ENCODE peak calls at places on chromosomes 13 and 19, in ten cellular contexts. One of them, this sample, is unnamed.

GRCh38 chr13:52842440-52842839 is 6.0 kb downstream of the PCDH8 start:
- DNase-seq in OCI-LY7: no peak
- DNase-seq in IMR-90: no peak
- DNase-seq in foreskin keratinocyte: no peak
- DNase-seq in AG04450: no peak
- DNase-seq in H1: no peak
- DNase-seq in fibroblast of the aortic adventitia: no peak
- DNase-seq in pancreas: no peak
- DNase-seq in cardiac fibroblast: no peak
- DNase-seq in psoas muscle: no peak
- DNase-seq in this sample: no peak

GRCh38 chr13:44365008-44365407 is 8.6 kb upstream of the SERP2 start:
- DNase-seq in fibroblast of the aortic adventitia: no peak
- DNase-seq in IMR-90: peak
- DNase-seq in foreskin keratinocyte: peak
- DNase-seq in pancreas: no peak
- DNase-seq in OCI-LY7: no peak
- DNase-seq in AG04450: peak
- DNase-seq in cardiac fibroblast: no peak
- DNase-seq in psoas muscle: no peak
- DNase-seq in H1: no peak
- DNase-seq in this sample: no peak

GRCh38 chr19:46596008-46596407 is 5.1 kb upstream of the CALM3 start:
- DNase-seq in pancreas: no peak
- DNase-seq in OCI-LY7: no peak
- DNase-seq in AG04450: no peak
- DNase-seq in psoas muscle: no peak
- DNase-seq in foreskin keratinocyte: no peak
- DNase-seq in cardiac fibroblast: no peak
- DNase-seq in H1: no peak
- DNase-seq in fibroblast of the aortic adventitia: no peak
- DNase-seq in IMR-90: no peak
- DNase-seq in this sample: no peak

GRCh38 chr19:17282488-17283256 is 971 bp downstream of the ANKLE1 start:
- DNase-seq in OCI-LY7: peak
- DNase-seq in IMR-90: peak
- DNase-seq in psoas muscle: peak
- DNase-seq in fibroblast of the aortic adventitia: peak
- DNase-seq in foreskin keratinocyte: peak
- DNase-seq in cardiac fibroblast: peak
- DNase-seq in pancreas: peak
- DNase-seq in AG04450: no peak
- DNase-seq in H1: peak
- DNase-seq in this sample: peak

GRCh38 chr13:31227063-31227462 is 27.3 kb downstream of the B3GLCT start:
- DNase-seq in cardiac fibroblast: no peak
- DNase-seq in psoas muscle: no peak
- DNase-seq in foreskin keratinocyte: no peak
- DNase-seq in OCI-LY7: no peak
- DNase-seq in fibroblast of the aortic adventitia: no peak
- DNase-seq in AG04450: no peak
- DNase-seq in pancreas: no peak
- DNase-seq in IMR-90: peak
- DNase-seq in H1: no peak
- DNase-seq in this sample: no peak

GRCh38 chr13:91647361-91647970 is 249.0 kb downstream of the GPC5 start:
- DNase-seq in foreskin keratinocyte: peak
- DNase-seq in IMR-90: peak
- DNase-seq in cardiac fibroblast: peak
- DNase-seq in fibroblast of the aortic adventitia: peak
- DNase-seq in AG04450: no peak
- DNase-seq in OCI-LY7: peak
- DNase-seq in psoas muscle: no peak
- DNase-seq in pancreas: no peak
- DNase-seq in H1: peak
- DNase-seq in this sample: peak

GRCh38 chr19:13794388-13794751 is 873 bp upstream of the ZSWIM4 start:
- DNase-seq in cardiac fibroblast: peak
- DNase-seq in H1: no peak
- DNase-seq in AG04450: peak
- DNase-seq in fibroblast of the aortic adventitia: peak
- DNase-seq in foreskin keratinocyte: peak
- DNase-seq in psoas muscle: peak
- DNase-seq in OCI-LY7: no peak
- DNase-seq in IMR-90: peak
- DNase-seq in pancreas: peak
- DNase-seq in this sample: no peak

GRCh38 chr19:55362174-55362989 is 678 bp downstream of the GARIN5B start:
- DNase-seq in H1: no peak
- DNase-seq in pancreas: no peak
- DNase-seq in foreskin keratinocyte: no peak
- DNase-seq in psoas muscle: no peak
- DNase-seq in AG04450: no peak
- DNase-seq in OCI-LY7: no peak
- DNase-seq in IMR-90: no peak
- DNase-seq in fibroblast of the aortic adventitia: no peak
- DNase-seq in cardiac fibroblast: no peak
- DNase-seq in this sample: no peak

GRCh38 chr19:45527731-45528130 is 20.5 kb downstream of the VASP start:
- DNase-seq in cardiac fibroblast: no peak
- DNase-seq in fibroblast of the aortic adventitia: no peak
- DNase-seq in IMR-90: no peak
- DNase-seq in psoas muscle: no peak
- DNase-seq in AG04450: no peak
- DNase-seq in foreskin keratinocyte: no peak
- DNase-seq in H1: no peak
- DNase-seq in OCI-LY7: no peak
- DNase-seq in pancreas: no peak
- DNase-seq in this sample: no peak

GRCh38 chr13:26993780-26994179 is 177.8 kb downstream of the USP12 start:
- DNase-seq in cardiac fibroblast: no peak
- DNase-seq in psoas muscle: no peak
- DNase-seq in AG04450: no peak
- DNase-seq in fibroblast of the aortic adventitia: no peak
- DNase-seq in OCI-LY7: no peak
- DNase-seq in foreskin keratinocyte: no peak
- DNase-seq in IMR-90: no peak
- DNase-seq in H1: no peak
- DNase-seq in pancreas: no peak
- DNase-seq in this sample: no peak

GRCh38 chr13:110380359-110381028 is 73.4 kb downstream of the COL4A2 start:
- DNase-seq in pancreas: no peak
- DNase-seq in OCI-LY7: no peak
- DNase-seq in fibroblast of the aortic adventitia: peak
- DNase-seq in IMR-90: peak
- DNase-seq in AG04450: no peak
- DNase-seq in psoas muscle: no peak
- DNase-seq in foreskin keratinocyte: no peak
- DNase-seq in H1: no peak
- DNase-seq in cardiac fibroblast: peak
- DNase-seq in this sample: no peak

GRCh38 chr13:85565652-85566051 is 233.6 kb downstream of the SLITRK6 start:
- DNase-seq in cardiac fibroblast: no peak
- DNase-seq in fibroblast of the aortic adventitia: no peak
- DNase-seq in IMR-90: peak
- DNase-seq in AG04450: no peak
- DNase-seq in psoas muscle: no peak
- DNase-seq in H1: no peak
- DNase-seq in OCI-LY7: no peak
- DNase-seq in pancreas: no peak
- DNase-seq in foreskin keratinocyte: no peak
- DNase-seq in this sample: no peak

GRCh38 chr13:112144616-112145220 is 77.8 kb downstream of the SOX1 start:
- DNase-seq in fibroblast of the aortic adventitia: no peak
- DNase-seq in psoas muscle: no peak
- DNase-seq in OCI-LY7: no peak
- DNase-seq in IMR-90: no peak
- DNase-seq in cardiac fibroblast: no peak
- DNase-seq in AG04450: no peak
- DNase-seq in foreskin keratinocyte: no peak
- DNase-seq in pancreas: no peak
- DNase-seq in H1: no peak
- DNase-seq in this sample: no peak
- TF ChIP-seq CTCF in fibroblast of the aortic adventitia: no peak
- TF ChIP-seq CTCF in psoas muscle: no peak
- TF ChIP-seq CTCF in OCI-LY7: no peak
- TF ChIP-seq CTCF in IMR-90: no peak
- TF ChIP-seq CTCF in cardiac fibroblast: no peak
- TF ChIP-seq CTCF in AG04450: no peak
- TF ChIP-seq CTCF in foreskin keratinocyte: no peak
- TF ChIP-seq CTCF in pancreas: no peak
- TF ChIP-seq CTCF in H1: no peak
- TF ChIP-seq CTCF in this sample: no peak

GRCh38 chr13:49369876-49370275 is 74.0 kb downstream of the CAB39L start:
- DNase-seq in IMR-90: no peak
- DNase-seq in pancreas: no peak
- DNase-seq in psoas muscle: no peak
- DNase-seq in AG04450: no peak
- DNase-seq in OCI-LY7: no peak
- DNase-seq in cardiac fibroblast: no peak
- DNase-seq in foreskin keratinocyte: no peak
- DNase-seq in fibroblast of the aortic adventitia: no peak
- DNase-seq in H1: no peak
- DNase-seq in this sample: no peak
- TF ChIP-seq CTCF in IMR-90: no peak
- TF ChIP-seq CTCF in pancreas: no peak
- TF ChIP-seq CTCF in psoas muscle: no peak
- TF ChIP-seq CTCF in AG04450: no peak
- TF ChIP-seq CTCF in OCI-LY7: no peak
- TF ChIP-seq CTCF in cardiac fibroblast: no peak
- TF ChIP-seq CTCF in foreskin keratinocyte: no peak
- TF ChIP-seq CTCF in fibroblast of the aortic adventitia: no peak
- TF ChIP-seq CTCF in H1: no peak
- TF ChIP-seq CTCF in this sample: no peak

DNA sequence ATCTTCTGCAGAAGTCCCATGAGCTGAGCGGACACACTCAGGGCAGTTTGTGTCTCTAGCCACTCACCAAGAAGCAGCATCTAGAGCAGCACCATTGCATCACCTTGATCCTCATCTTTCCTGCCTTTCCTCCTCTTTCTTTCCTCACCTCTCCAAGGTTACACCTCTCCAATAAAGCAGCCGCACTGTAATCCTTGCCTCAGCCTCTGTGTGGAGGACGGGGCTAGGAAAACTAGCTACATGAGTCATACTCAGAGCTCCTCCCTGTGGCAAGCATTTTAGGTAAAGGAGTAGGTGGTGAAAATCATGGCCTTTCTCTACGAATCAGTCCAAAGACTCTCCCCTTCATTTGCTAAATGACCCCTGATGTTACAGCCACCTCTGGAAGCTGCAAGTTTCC is 108.8 kb downstream of the DNAJC15 start:
- DNase-seq in OCI-LY7: peak
- DNase-seq in IMR-90: peak
- DNase-seq in foreskin keratinocyte: peak
- DNase-seq in pancreas: no peak
- DNase-seq in psoas muscle: no peak
- DNase-seq in fibroblast of the aortic adventitia: peak
- DNase-seq in AG04450: no peak
- DNase-seq in H1: no peak
- DNase-seq in cardiac fibroblast: peak
- DNase-seq in this sample: no peak
- TF ChIP-seq CTCF in OCI-LY7: peak
- TF ChIP-seq CTCF in IMR-90: peak
- TF ChIP-seq CTCF in foreskin keratinocyte: peak
- TF ChIP-seq CTCF in pancreas: no peak
- TF ChIP-seq CTCF in psoas muscle: peak
- TF ChIP-seq CTCF in fibroblast of the aortic adventitia: peak
- TF ChIP-seq CTCF in AG04450: peak
- TF ChIP-seq CTCF in H1: peak
- TF ChIP-seq CTCF in cardiac fibroblast: peak
- TF ChIP-seq CTCF in this sample: no peak

GRCh38 chr19:15110418-15110815 is 3.2 kb downstream of the SYDE1 start:
- DNase-seq in foreskin keratinocyte: no peak
- DNase-seq in IMR-90: no peak
- DNase-seq in pancreas: no peak
- DNase-seq in fibroblast of the aortic adventitia: no peak
- DNase-seq in AG04450: no peak
- DNase-seq in cardiac fibroblast: no peak
- DNase-seq in OCI-LY7: no peak
- DNase-seq in H1: no peak
- DNase-seq in psoas muscle: no peak
- DNase-seq in this sample: no peak
- TF ChIP-seq CTCF in foreskin keratinocyte: no peak
- TF ChIP-seq CTCF in IMR-90: no peak
- TF ChIP-seq CTCF in pancreas: no peak
- TF ChIP-seq CTCF in fibroblast of the aortic adventitia: no peak
- TF ChIP-seq CTCF in AG04450: no peak
- TF ChIP-seq CTCF in cardiac fibroblast: no peak
- TF ChIP-seq CTCF in OCI-LY7: no peak
- TF ChIP-seq CTCF in H1: no peak
- TF ChIP-seq CTCF in psoas muscle: no peak
- TF ChIP-seq CTCF in this sample: no peak

GRCh38 chr13:80339578-80339840 is 1.4 kb downstream of the SPRY2 start:
- DNase-seq in fibroblast of the aortic adventitia: no peak
- DNase-seq in pancreas: peak
- DNase-seq in cardiac fibroblast: no peak
- DNase-seq in psoas muscle: no peak
- DNase-seq in IMR-90: no peak
- DNase-seq in AG04450: no peak
- DNase-seq in OCI-LY7: no peak
- DNase-seq in H1: no peak
- DNase-seq in foreskin keratinocyte: peak
- DNase-seq in this sample: no peak

GRCh38 chr13:80340643-80341097 is 256 bp downstream of the SPRY2 start:
- DNase-seq in H1: no peak
- DNase-seq in IMR-90: peak
- DNase-seq in foreskin keratinocyte: peak
- DNase-seq in OCI-LY7: no peak
- DNase-seq in cardiac fibroblast: no peak
- DNase-seq in fibroblast of the aortic adventitia: peak
- DNase-seq in pancreas: no peak
- DNase-seq in psoas muscle: no peak
- DNase-seq in AG04450: no peak
- DNase-seq in this sample: peak

GRCh38 chr13:80339841-80340642 is 884 bp downstream of the SPRY2 start:
- DNase-seq in H1: peak
- DNase-seq in pancreas: peak
- DNase-seq in cardiac fibroblast: peak
- DNase-seq in OCI-LY7: no peak
- DNase-seq in AG04450: no peak
- DNase-seq in fibroblast of the aortic adventitia: peak
- DNase-seq in foreskin keratinocyte: peak
- DNase-seq in IMR-90: peak
- DNase-seq in psoas muscle: peak
- DNase-seq in this sample: peak

GRCh38 chr13:80337706-80338105 is 3.2 kb downstream of the SPRY2 start:
- DNase-seq in fibroblast of the aortic adventitia: peak
- DNase-seq in foreskin keratinocyte: peak
- DNase-seq in cardiac fibroblast: peak
- DNase-seq in pancreas: no peak
- DNase-seq in H1: no peak
- DNase-seq in AG04450: no peak
- DNase-seq in IMR-90: no peak
- DNase-seq in OCI-LY7: no peak
- DNase-seq in psoas muscle: no peak
- DNase-seq in this sample: no peak

GRCh38 chr13:80338781-80339577 is 1.9 kb downstream of the SPRY2 start:
- DNase-seq in AG04450: peak
- DNase-seq in psoas muscle: peak
- DNase-seq in foreskin keratinocyte: peak
- DNase-seq in pancreas: peak
- DNase-seq in fibroblast of the aortic adventitia: peak
- DNase-seq in IMR-90: peak
- DNase-seq in H1: peak
- DNase-seq in cardiac fibroblast: peak
- DNase-seq in OCI-LY7: no peak
- DNase-seq in this sample: peak
- TF ChIP-seq CTCF in AG04450: peak
- TF ChIP-seq CTCF in psoas muscle: peak
- TF ChIP-seq CTCF in foreskin keratinocyte: peak
- TF ChIP-seq CTCF in pancreas: no peak
- TF ChIP-seq CTCF in fibroblast of the aortic adventitia: peak
- TF ChIP-seq CTCF in IMR-90: peak
- TF ChIP-seq CTCF in H1: no peak
- TF ChIP-seq CTCF in cardiac fibroblast: peak
- TF ChIP-seq CTCF in OCI-LY7: no peak
- TF ChIP-seq CTCF in this sample: no peak